ENCODE peak calls at places on chromosomes 6 and 20, in nine cellular contexts. N, G, V, F, Z, M, D, Y and Q are unnamed samples.

GRCh38 chr20:22282696-22283095 is 301.7 kb downstream of the FOXA2 start:
- DNase-seq in Y (no peak), Z (no peak), N (no peak), V (no peak), D (no peak), G (no peak), M (no peak), F (no peak), Q (no peak)

GRCh38 chr20:53934421-53935352 is 135.7 kb downstream of the BCAS1 start:
- DNase-seq in F (no peak), Y (no peak), G (peak), Z (peak), N (peak), V (peak), M (no peak), D (no peak), Q (peak)

GRCh38 chr6:110430236-110430635 is 14.9 kb upstream of the DDO start:
- DNase-seq in D (no peak), Y (no peak), V (no peak), N (no peak), Z (no peak), F (no peak), G (no peak), M (no peak), Q (no peak)

GRCh38 chr20:16576219-16576618 is 3.0 kb upstream of the KIF16B start:
- DNase-seq in G (no peak), M (no peak), N (peak), Y (no peak), V (no peak), Z (no peak), D (no peak), F (no peak), Q (no peak)

GRCh38 chr6:75673885-75674284 is 72.2 kb downstream of the SENP6 start:
- DNase-seq in G (no peak), Y (peak), D (no peak), V (no peak), M (peak), Z (no peak), F (no peak), N (peak), Q (no peak)

GRCh38 chr20:39631557-39631956 is 669.4 kb downstream of the DHX35 start:
- DNase-seq in F (no peak), M (peak), D (no peak), N (no peak), Z (no peak), G (no peak), V (peak), Y (no peak), Q (no peak)

GRCh38 chr20:5511930-5512329 is 195.2 kb upstream of the PROKR2 start:
- DNase-seq in Y (no peak), G (no peak), Z (no peak), V (no peak), N (no peak), M (no peak), F (no peak), D (no peak), Q (no peak)

GRCh38 chr20:64049060-64049886 is at the start of gene SOX18:
- DNase-seq in M (no peak), Z (no peak), D (no peak), G (peak), V (no peak), F (no peak), Y (no peak), N (peak), Q (no peak)

GRCh38 chr6:56938634-56939294 is 16.1 kb upstream of the BEND6 start:
- DNase-seq in D (peak), M (peak), N (peak), V (peak), G (no peak), Y (peak), F (peak), Z (no peak), Q (no peak)

GRCh38 chr6:161890133-161890833 is 616.4 kb upstream of the AGPAT4 start:
- DNase-seq in G (no peak), Z (no peak), F (no peak), D (no peak), Y (no peak), N (no peak), M (peak), V (peak), Q (no peak)

DNA sequence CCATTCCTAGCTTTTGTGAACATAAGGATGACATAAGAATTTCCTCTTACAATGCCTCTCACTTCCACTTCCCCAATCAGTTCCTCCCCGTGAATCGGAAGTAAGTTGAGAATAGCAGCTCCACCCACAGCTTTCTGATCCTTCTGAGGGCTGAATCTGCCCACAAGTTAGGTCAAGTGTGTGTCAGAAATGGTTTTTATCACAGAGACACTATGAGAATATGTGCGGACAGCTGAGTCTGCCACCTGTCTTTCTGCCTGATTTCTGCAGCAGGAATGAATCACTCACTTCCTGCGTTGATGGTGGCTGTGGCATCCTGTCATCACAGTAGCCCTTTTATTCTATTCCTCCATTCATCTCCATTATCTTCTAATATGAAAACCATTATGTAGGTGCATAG is 70.2 kb downstream of the RIN2 start:
- DNase-seq in Y (peak), M (peak), G (peak), N (peak), V (peak), Z (peak), F (no peak), D (no peak), Q (peak)
- TF ChIP-seq CTCF in Y (peak), M (peak), G (peak), N (peak), V (peak), Z (peak), F (no peak), D (no peak), Q (peak)

DNA sequence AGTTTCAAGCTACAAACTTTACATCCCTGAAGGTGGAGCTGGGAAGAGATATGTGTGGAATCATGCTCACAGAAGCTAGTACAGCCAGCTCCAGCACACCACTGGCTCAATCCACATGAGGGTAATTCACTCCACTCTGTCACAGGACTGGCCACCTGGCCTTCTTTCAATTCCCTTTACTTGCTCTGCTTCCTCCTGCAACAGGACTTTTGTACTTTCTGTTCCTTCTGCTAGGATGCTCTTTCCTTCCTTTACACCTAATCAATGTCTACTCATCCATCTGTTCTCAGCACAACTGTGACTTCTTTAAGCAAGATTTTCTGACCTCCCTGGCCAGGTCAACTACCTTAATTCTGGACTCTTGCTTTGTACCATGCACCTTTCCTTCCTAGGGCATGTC is 39.4 kb upstream of the MYB start:
- DNase-seq in G (no peak), V (no peak), Z (peak), N (no peak), M (no peak), D (no peak), Y (no peak), F (no peak), Q (no peak)
- TF ChIP-seq CTCF in G (no peak), V (no peak), Z (no peak), N (no peak), M (no peak), D (no peak), Y (no peak), F (no peak), Q (no peak)

DNA sequence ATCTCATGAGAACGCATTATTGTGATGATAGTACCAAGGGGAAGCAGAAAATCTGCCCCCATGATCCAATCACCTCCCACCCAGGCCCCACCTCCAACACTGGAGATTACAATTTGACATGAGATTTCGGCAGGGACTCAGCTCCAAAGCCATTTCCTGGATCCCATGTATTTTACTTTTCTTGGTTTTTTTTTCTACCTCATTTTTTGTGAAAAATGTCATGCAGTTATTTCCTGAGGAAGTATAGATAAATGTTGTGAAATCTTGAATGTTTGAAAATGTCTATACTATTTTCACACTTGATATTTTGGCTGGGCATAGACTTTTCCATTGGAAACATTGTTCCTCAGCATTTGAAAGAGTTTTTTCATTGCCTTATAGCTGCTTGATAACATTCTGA is 9.1 kb upstream of the BRPF3 start:
- DNase-seq in N (no peak), V (no peak), G (no peak), Z (no peak), D (no peak), F (no peak), Y (no peak), M (no peak), Q (no peak)
- TF ChIP-seq CTCF in N (no peak), V (no peak), G (no peak), Z (no peak), D (no peak), F (no peak), Y (no peak), M (no peak), Q (no peak)

GRCh38 chr6:1013656-1014430 is 298.1 kb upstream of the FOXQ1 start:
- DNase-seq in G (peak), N (no peak), Z (no peak), F (no peak), V (no peak), Y (no peak), M (no peak), D (no peak), Q (no peak)

GRCh38 chr6:1016329-1017302 is 295.3 kb upstream of the FOXQ1 start:
- DNase-seq in Y (no peak), M (no peak), V (no peak), D (no peak), F (no peak), G (no peak), Z (no peak), N (no peak), Q (no peak)

GRCh38 chr6:1020133-1020532 is 291.8 kb upstream of the FOXQ1 start:
- DNase-seq in V (no peak), Z (no peak), D (no peak), M (no peak), Y (no peak), N (no peak), G (no peak), F (no peak), Q (no peak)

GRCh38 chr6:1014431-1014807 is 297.5 kb upstream of the FOXQ1 start:
- DNase-seq in M (no peak), D (no peak), Z (no peak), G (no peak), F (no peak), V (no peak), N (no peak), Y (no peak), Q (no peak)

GRCh38 chr6:1015819-1016218 is 296.1 kb upstream of the FOXQ1 start:
- DNase-seq in Z (no peak), D (no peak), M (no peak), Y (no peak), F (no peak), V (no peak), N (peak), G (no peak), Q (no peak)
- TF ChIP-seq CTCF in Z (no peak), D (no peak), M (no peak), Y (peak), F (no peak), V (no peak), N (no peak), G (no peak), Q (no peak)